ENCODE peak calls at places on chromosomes 5 and 9, in five cellular contexts. K is keratinocyte; R is CD4-positive, CD25-positive, alpha-beta regulatory T cell; C is IMR-90; P is HL-60. N is an unnamed sample.

GRCh38 chr9:121261107-121261460 is 6.9 kb upstream of the GSN start:
- DNase-seq in K (no peak), R (no peak), C (no peak), P (no peak), N (no peak)

GRCh38 chr5:21688655-21689054 is 1164.5 kb downstream of the CDH12 start:
- DNase-seq in K (peak; percentile 26), R (no peak), C (peak; percentile 68), P (no peak), N (peak; percentile 41)

GRCh38 chr5:41186143-41186542 is 27.2 kb downstream of the C6 start:
- DNase-seq in K (no peak), R (no peak), C (peak; percentile 7), P (no peak), N (no peak)

GRCh38 chr5:76714771-76715483 is 999 bp upstream of the F2R start:
- DNase-seq in K (no peak), R (peak; percentile 49), C (no peak), P (no peak), N (no peak)

GRCh38 chr9:113476511-113476916 is 13.0 kb downstream of the RGS3 start:
- DNase-seq in K (no peak), R (no peak), C (no peak), P (no peak), N (no peak)

GRCh38 chr5:88934401-88934800 is 51.4 kb upstream of the MEF2C start:
- DNase-seq in K (no peak), R (no peak), C (no peak), P (no peak), N (no peak)

GRCh38 chr5:73119492-73120157 is 750 bp upstream of the TMEM171 start:
- DNase-seq in K (no peak), R (no peak), C (no peak), P (no peak), N (no peak)

GRCh38 chr9:129520082-129520481 is 100.8 kb downstream of the C9orf50 start:
- DNase-seq in K (no peak), R (no peak), C (no peak), P (no peak), N (no peak)

GRCh38 chr5:179699640-179700298 is 1.0 kb downstream of the CANX start:
- DNase-seq in K (no peak), R (peak; percentile 51), C (peak; percentile 36), P (peak; percentile 60), N (no peak)

GRCh38 chr5:172791726-172792445 is 20.9 kb upstream of the DUSP1 start:
- DNase-seq in K (no peak), R (no peak), C (peak; percentile 41), P (no peak), N (no peak)

GRCh38 chr9:117656007-117656406 is 48.2 kb upstream of the TLR4 start:
- DNase-seq in K (no peak), R (no peak), C (no peak), P (no peak), N (no peak)

GRCh38 chr5:77210091-77211012 is at the start of gene PDE8B:
- DNase-seq in K (no peak), R (peak; percentile 26), C (no peak), P (no peak), N (no peak)

GRCh38 chr5:107516452-107517184 is 154.1 kb downstream of the EFNA5 start:
- DNase-seq in K (no peak), R (no peak), C (peak; percentile 17), P (no peak), N (no peak)

GRCh38 chr5:69512740-69513260 is 20.2 kb downstream of the OCLN start:
- DNase-seq in K (no peak), R (no peak), C (peak; percentile 93), P (no peak), N (no peak)

GRCh38 chr5:56819027-56819881 is 3.9 kb downstream of the MAP3K1 start:
- DNase-seq in K (no peak), R (no peak), C (no peak), P (no peak), N (no peak)

GRCh38 chr9:20511680-20512079 is 110.6 kb downstream of the MLLT3 start:
- DNase-seq in K (no peak), R (peak; percentile 65), C (no peak), P (no peak), N (no peak)

GRCh38 chr5:39942606-39943005 is 517.8 kb upstream of the DAB2 start:
- DNase-seq in K (no peak), R (no peak), C (no peak), P (no peak), N (no peak)

GRCh38 chr5:56110646-56111403 is 116.1 kb upstream of the IL6ST start:
- DNase-seq in K (no peak), R (no peak), C (peak; percentile 46), P (no peak), N (no peak)

GRCh38 chr9:109013678-109014145 is 413 bp upstream of the CTNNAL1 start:
- DNase-seq in K (no peak), R (no peak), C (no peak), P (no peak), N (no peak)

GRCh38 chr9:69279730-69280127 is 45.3 kb upstream of the ENTREP1 start:
- DNase-seq in K (no peak), R (no peak), C (no peak), P (no peak), N (no peak)

GRCh38 chr9:69279084-69279729 is 45.8 kb upstream of the ENTREP1 start:
- DNase-seq in K (no peak), R (no peak), C (no peak), P (no peak), N (no peak)

GRCh38 chr9:69272212-69272611 is 52.8 kb upstream of the ENTREP1 start:
- DNase-seq in K (no peak), R (no peak), C (no peak), P (no peak), N (no peak)

GRCh38 chr9:69273162-69273561 is 51.9 kb upstream of the ENTREP1 start:
- DNase-seq in K (no peak), R (no peak), C (no peak), P (no peak), N (no peak)

GRCh38 chr9:69276775-69277174 is 48.2 kb upstream of the ENTREP1 start:
- DNase-seq in K (no peak), R (no peak), C (no peak), P (no peak), N (no peak)
- H3K27ac ChIP-seq in K (no peak overlapping the region), R (no peak overlapping the region), C (no peak overlapping the region), P (no peak overlapping the region), N (no peak overlapping the region)

DNA sequence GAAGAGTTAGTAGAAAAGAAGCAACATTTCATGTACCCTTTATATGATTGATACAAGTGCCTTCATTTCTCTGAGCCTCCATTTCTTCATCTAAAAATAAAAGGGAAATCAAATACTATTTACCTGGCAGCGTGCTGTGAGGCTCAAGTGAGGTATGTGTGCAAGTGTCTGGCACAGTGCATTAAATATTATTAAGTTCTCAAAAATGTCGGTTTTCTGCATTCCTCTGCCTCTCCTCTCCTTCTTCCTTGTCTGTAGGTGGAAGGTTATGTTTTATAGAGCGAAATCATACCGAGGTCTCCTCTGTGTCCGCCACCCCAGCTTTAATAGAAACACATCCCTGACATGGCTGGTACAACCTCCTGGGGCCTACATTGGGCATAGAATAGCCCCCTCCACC is 93.0 kb downstream of the FGF18 start:
- DNase-seq in K (no peak), R (no peak), C (no peak), P (no peak), N (no peak)
- H3K27ac ChIP-seq in K (no peak overlapping the region), R (no peak overlapping the region), C (no peak overlapping the region), P (no peak overlapping the region), N (no peak overlapping the region)

DNA sequence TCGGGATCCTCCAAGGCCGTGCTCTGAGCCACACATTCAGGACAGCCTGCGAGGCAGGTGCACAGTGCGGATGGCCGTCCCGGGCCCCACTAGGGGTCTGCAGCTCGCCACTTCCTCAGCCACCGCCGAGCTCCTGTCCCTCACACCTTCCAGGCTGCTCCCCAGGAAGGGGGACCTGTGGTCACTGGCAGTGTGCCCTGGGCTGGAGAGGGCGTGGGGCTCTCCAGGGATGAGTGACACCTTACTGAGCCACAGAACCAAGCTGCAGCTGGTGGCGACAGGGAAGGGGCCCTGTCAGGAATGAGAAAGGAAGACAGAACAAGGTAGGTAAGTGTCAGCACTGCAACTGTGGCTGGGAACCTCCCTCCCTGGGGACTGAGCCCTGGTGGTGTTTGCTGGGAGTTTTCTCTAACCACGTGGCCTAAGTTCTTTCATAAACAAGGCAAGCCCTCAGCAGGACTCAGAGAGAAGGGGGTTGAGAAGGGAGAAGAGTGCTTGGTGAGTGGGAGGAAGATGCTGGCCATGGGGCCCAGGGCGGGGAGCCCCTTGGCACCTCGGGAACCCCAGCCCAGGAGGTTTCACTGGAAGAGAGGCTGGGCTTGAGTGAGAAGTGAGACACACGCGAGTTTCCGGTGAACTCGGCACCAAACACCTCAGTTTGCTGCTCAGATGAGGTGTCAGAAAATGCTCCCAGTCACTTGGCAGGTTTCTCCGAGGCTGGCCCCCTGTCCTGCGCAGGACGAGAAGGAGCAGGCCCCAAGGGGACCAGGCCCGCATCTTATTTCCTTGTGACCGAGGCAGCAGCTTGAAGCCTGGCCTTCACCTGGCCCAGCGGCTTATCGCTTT is 5.2 kb downstream of the IL13 start:
- DNase-seq in K (no peak), R (no peak), C (peak; percentile 21), P (peak; percentile 14), N (no peak)
- H3K27ac ChIP-seq in K (no peak overlapping the region), R (no peak overlapping the region), C (no peak overlapping the region), P (no peak overlapping the region), N (no peak overlapping the region)

GRCh38 chr5:82590112-82590511 is 312.0 kb upstream of the RPS23 start:
- DNase-seq in K (no peak), R (no peak), C (no peak), P (no peak), N (no peak)

GRCh38 chr5:82586176-82586575 is 308.0 kb upstream of the RPS23 start:
- DNase-seq in K (no peak), R (no peak), C (no peak), P (no peak), N (no peak)

GRCh38 chr5:82586597-82586996 is 308.4 kb upstream of the RPS23 start:
- DNase-seq in K (no peak), R (no peak), C (no peak), P (no peak), N (no peak)

GRCh38 chr5:82584631-82585030 is 306.5 kb upstream of the RPS23 start:
- DNase-seq in K (no peak), R (no peak), C (no peak), P (no peak), N (no peak)
- H3K27ac ChIP-seq in K (no peak overlapping the region), R (no peak overlapping the region), C (no peak overlapping the region), P (no peak overlapping the region), N (no peak overlapping the region)

DNA sequence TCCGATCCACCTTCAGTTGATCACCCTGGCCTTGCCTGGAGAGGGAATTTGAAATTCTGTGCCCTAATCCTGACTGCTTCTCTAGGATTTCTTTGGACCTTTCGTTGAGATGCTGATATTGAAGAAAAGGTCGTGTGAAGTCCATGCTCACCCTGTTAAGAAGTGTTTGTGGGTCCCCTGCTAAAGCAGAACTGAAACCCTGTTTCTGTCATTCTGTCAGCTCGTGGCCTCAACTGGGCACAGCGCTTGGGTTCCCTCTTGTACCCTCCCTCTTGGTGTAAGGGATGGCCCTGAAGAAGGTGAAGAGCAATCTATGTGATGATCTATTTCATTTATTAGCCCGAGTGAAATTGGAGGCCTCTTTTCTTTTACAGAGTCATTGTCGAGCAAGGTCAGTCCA is 55.9 kb downstream of the WWC1 start:
- DNase-seq in K (no peak), R (no peak), C (no peak), P (no peak), N (no peak)
- H3K27ac ChIP-seq in K (no peak overlapping the region), R (no peak overlapping the region), C (no peak overlapping the region), P (no peak overlapping the region), N (no peak overlapping the region)

DNA sequence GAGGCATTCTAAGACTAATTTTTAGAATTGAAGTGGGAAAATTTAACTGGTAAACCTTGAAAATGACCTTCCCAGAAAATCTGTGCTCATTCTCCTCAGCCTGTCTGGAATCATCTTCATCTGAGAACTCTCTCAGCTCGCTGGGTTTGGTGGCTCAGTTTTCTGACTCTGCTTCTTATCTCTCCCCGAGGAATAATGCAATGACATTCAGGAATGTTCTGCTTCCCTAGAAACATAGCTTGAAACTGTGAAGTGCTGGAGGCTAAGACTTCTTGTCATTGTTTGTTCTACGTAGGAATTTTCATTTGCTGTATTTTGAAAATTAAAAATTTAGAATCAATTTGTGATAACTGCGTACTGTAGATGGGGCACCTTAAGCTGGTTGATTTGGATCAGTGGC is 86.6 kb downstream of the KCNN2 start:
- DNase-seq in K (no peak), R (no peak), C (peak; percentile 7), P (no peak), N (no peak)
- H3K27ac ChIP-seq in K (no peak overlapping the region), R (no peak overlapping the region), C (no peak overlapping the region), P (no peak overlapping the region), N (no peak overlapping the region)